ENCODE peak calls at places on chromosomes 5 and 9, in ten cellular contexts. W is NCI-H774; L is HCEC 1CT; F is glutamatergic neuron; T is stimulated activated CD4-positive, alpha-beta T cell treated with anti-CD3 and anti-CD28 coated beads, Interleukin-2, amount 100 ng/mL, for 24 hours; B is stimulated activated effector memory CD8-positive, alpha-beta T cell treated with anti-CD3 and anti-CD28 coated beads, Interleukin-12 subunit alpha, Interleukin-12 subunit beta, amount 100 ng/mL, for 72 hours; X is GM12865; K is anterior cingulate cortex; N is memory B cell; C is H4. V is an unnamed sample.

GRCh38 chr5:100520348-100520747 is 14.8 kb upstream of the FAM174A start:
- DNase-seq in K (no peak), B (no peak), F (no peak), W (no peak), L (no peak), T (no peak), N (no peak), C (no peak), X (no peak), V (no peak)

GRCh38 chr9:36036780-36037579 is at the start of gene RECK:
- DNase-seq in L (peak), W (peak), K (peak), X (peak), B (peak), T (peak), N (peak), C (peak), F (peak), V (peak)

GRCh38 chr5:175895701-175896102 is 24.3 kb downstream of the CPLX2 start:
- DNase-seq in T (peak), B (no peak), N (peak), K (no peak), W (no peak), F (no peak), C (no peak), L (no peak), X (peak), V (peak)

GRCh38 chr5:135345945-135346731 is 52.9 kb downstream of the MACROH2A1 start:
- DNase-seq in N (no peak), B (no peak), F (no peak), T (no peak), X (no peak), W (no peak), C (no peak), K (no peak), L (no peak), V (no peak)

GRCh38 chr9:70873506-70873905 is 247.9 kb downstream of the TRPM3 start:
- DNase-seq in N (no peak), C (no peak), F (no peak), W (no peak), L (peak), T (no peak), X (no peak), B (no peak), K (no peak), V (no peak)

GRCh38 chr5:181064987-181065386 is 24.9 kb downstream of the BTNL9 start:
- DNase-seq in L (no peak), X (no peak), B (peak), T (no peak), K (no peak), N (no peak), W (no peak), F (no peak), C (no peak), V (no peak)

GRCh38 chr5:149381986-149382338 is 2.9 kb upstream of the IL17B start:
- DNase-seq in W (peak), K (no peak), N (peak), C (peak), B (peak), T (peak), X (peak), L (peak), F (peak), V (peak)

GRCh38 chr5:126811515-126812198 is 34.7 kb downstream of the LMNB1 start:
- DNase-seq in L (peak), B (peak), F (no peak), W (no peak), C (no peak), T (peak), K (no peak), X (peak), N (no peak), V (no peak)

GRCh38 chr5:174420651-174421407 is 303.6 kb upstream of the MSX2 start:
- DNase-seq in X (no peak), L (no peak), W (no peak), B (no peak), F (no peak), K (no peak), C (no peak), N (no peak), T (no peak), V (no peak)

GRCh38 chr5:120405923-120406322 is 58.2 kb upstream of the PRR16 start:
- DNase-seq in K (no peak), C (peak), N (no peak), B (no peak), L (peak), W (no peak), F (no peak), X (no peak), T (no peak), V (no peak)

GRCh38 chr5:168302785-168303184 is 11.3 kb downstream of the WWC1 start:
- DNase-seq in K (no peak), B (no peak), N (no peak), C (no peak), F (no peak), L (peak), X (no peak), T (no peak), W (no peak), V (no peak)

GRCh38 chr5:181120761-181121160 is 10.2 kb downstream of the OR2V1 start:
- DNase-seq in N (no peak), X (no peak), T (no peak), W (no peak), K (no peak), F (no peak), B (no peak), L (peak), C (no peak), V (no peak)

GRCh38 chr5:37900692-37901091 is 60.9 kb upstream of the GDNF start:
- DNase-seq in K (no peak), C (peak), W (no peak), L (peak), X (no peak), B (no peak), F (no peak), T (no peak), N (no peak), V (no peak)

GRCh38 chr9:79662553-79662956 is 90.8 kb downstream of the TLE4 start:
- DNase-seq in K (no peak), X (no peak), B (no peak), C (no peak), T (no peak), F (no peak), N (no peak), W (no peak), L (no peak), V (no peak)

GRCh38 chr9:31144614-31145013 is 1239.8 kb upstream of the ACO1 start:
- DNase-seq in X (no peak), L (no peak), T (no peak), K (no peak), C (no peak), B (no peak), N (no peak), F (no peak), W (no peak), V (no peak)

GRCh38 chr9:2559212-2560152 is 62.1 kb upstream of the VLDLR start:
- DNase-seq in L (peak), F (no peak), W (no peak), N (no peak), C (peak), B (no peak), T (no peak), X (no peak), K (no peak), V (no peak)

GRCh38 chr5:42680035-42680434 is 76.6 kb upstream of the CCDC152 start:
- DNase-seq in K (no peak), T (no peak), W (no peak), L (no peak), F (no peak), C (no peak), N (no peak), B (no peak), X (no peak), V (no peak)

GRCh38 chr9:137487454-137488329 is 28.6 kb upstream of the NSMF start:
- DNase-seq in N (no peak), F (no peak), L (no peak), W (peak), T (no peak), B (no peak), C (no peak), K (no peak), X (no peak), V (no peak)

GRCh38 chr5:173923236-173924104 is 35.3 kb downstream of the CPEB4 start:
- DNase-seq in K (no peak), N (no peak), X (no peak), T (no peak), B (no peak), L (no peak), C (no peak), F (no peak), W (no peak), V (no peak)

GRCh38 chr9:114513050-114513951 is 8.0 kb upstream of the WHRN start:
- DNase-seq in L (no peak), C (no peak), B (no peak), K (no peak), X (no peak), N (no peak), F (no peak), T (no peak), W (no peak), V (no peak)

GRCh38 chr9:70421020-70421271 is 6.5 kb upstream of the KLF9 start:
- DNase-seq in X (no peak), B (peak), K (no peak), C (no peak), L (no peak), F (no peak), T (no peak), W (no peak), N (no peak), V (no peak)

GRCh38 chr5:96348536-96348935 is 84.5 kb downstream of the PCSK1 start:
- DNase-seq in B (no peak), L (no peak), F (no peak), X (no peak), K (no peak), C (no peak), N (no peak), W (no peak), T (no peak), V (no peak)

GRCh38 chr9:84137968-84138367 is 157.4 kb downstream of the RMI1 start:
- DNase-seq in K (no peak), X (peak), B (no peak), N (no peak), W (no peak), F (no peak), L (peak), C (no peak), T (no peak), V (no peak)

GRCh38 chr5:64838376-64838775 is 69.6 kb downstream of the CWC27 start:
- DNase-seq in W (no peak), B (no peak), X (no peak), T (no peak), F (no peak), N (no peak), K (no peak), L (peak), C (no peak), V (no peak)

GRCh38 chr5:175202461-175203065 is 241.4 kb downstream of the DRD1 start:
- DNase-seq in W (peak), X (no peak), B (no peak), K (no peak), C (peak), T (no peak), F (no peak), N (no peak), L (no peak), V (no peak)

GRCh38 chr5:107651326-107651725 is 19.4 kb downstream of the EFNA5 start:
- DNase-seq in N (no peak), L (no peak), T (no peak), W (no peak), X (no peak), F (no peak), B (no peak), C (no peak), K (no peak), V (no peak)

GRCh38 chr5:176388003-176388340 is 426 bp downstream of the NOP16 start:
- DNase-seq in W (no peak), T (peak), K (no peak), L (peak), X (peak), F (no peak), B (no peak), C (no peak), N (no peak), V (no peak)

GRCh38 chr9:107338911-107339659 is 56.0 kb downstream of the RAD23B start:
- DNase-seq in T (no peak), B (no peak), N (no peak), X (no peak), F (no peak), L (no peak), K (no peak), W (no peak), C (no peak), V (no peak)

GRCh38 chr5:151101151-151101550 is 20.3 kb upstream of the TNIP1 start:
- DNase-seq in T (no peak), L (no peak), C (no peak), F (no peak), N (no peak), K (no peak), W (no peak), X (no peak), B (no peak), V (no peak)

GRCh38 chr5:113266227-113266912 is 168.4 kb downstream of the TSSK1B start:
- DNase-seq in X (no peak), W (no peak), B (no peak), T (no peak), C (no peak), L (no peak), F (no peak), K (no peak), N (no peak), V (no peak)

GRCh38 chr9:121822093-121823085 is 171.0 kb downstream of the DAB2IP start:
- DNase-seq in F (peak), T (no peak), X (no peak), C (no peak), N (no peak), B (no peak), W (no peak), K (no peak), L (no peak), V (no peak)

GRCh38 chr9:88266416-88266815 is 121.8 kb upstream of the SPIN1 start:
- DNase-seq in N (no peak), C (no peak), W (no peak), T (no peak), F (no peak), X (peak), B (no peak), K (no peak), L (peak), V (no peak)

GRCh38 chr5:123530728-123531127 is 18.8 kb downstream of the CSNK1G3 start:
- DNase-seq in T (no peak), C (no peak), B (no peak), X (no peak), F (no peak), W (no peak), K (no peak), N (no peak), L (no peak), V (no peak)

GRCh38 chr9:131657456-131657855 is 82.4 kb downstream of the RAPGEF1 start:
- DNase-seq in K (no peak), N (no peak), T (no peak), B (no peak), W (no peak), F (no peak), L (no peak), X (peak), C (peak), V (no peak)

GRCh38 chr9:27408523-27408922 is 111.6 kb upstream of the EQTN start:
- DNase-seq in L (no peak), W (no peak), N (no peak), C (no peak), X (no peak), F (no peak), B (no peak), K (no peak), T (no peak), V (no peak)

GRCh38 chr5:114089247-114089646 is 272.6 kb upstream of the KCNN2 start:
- DNase-seq in T (no peak), B (no peak), F (no peak), N (no peak), K (no peak), C (no peak), W (no peak), X (no peak), L (no peak), V (no peak)

GRCh38 chr9:110180713-110181434 is 27.1 kb downstream of the C9orf152 start:
- DNase-seq in T (no peak), K (no peak), C (no peak), L (peak), W (no peak), N (no peak), F (no peak), B (no peak), X (no peak), V (no peak)